ENCODE peak calls at places on chromosomes 2 and 18, in six cellular contexts. K is IMR-90, J is H9, Y is neuronal stem cell, Z is mesenchymal stem cell, G is H1. E is an unnamed sample.

GRCh38 chr2:7867858-7868257 is 814.0 kb upstream of the ID2 start:
- DNase-seq in J (no peak), Z (no peak), G (no peak), Y (no peak), K (no peak), E (no peak)

GRCh38 chr2:225004531-225004930 is 37.7 kb downstream of the DOCK10 start:
- DNase-seq in G (no peak), Z (no peak), Y (no peak), K (peak; percentile 71), J (no peak), E (no peak)

GRCh38 chr2:145652992-145653545 is 1133.2 kb upstream of the ZEB2 start:
- DNase-seq in J (no peak), Z (peak; percentile 91), Y (no peak), K (peak; percentile 95), G (no peak), E (no peak)

GRCh38 chr2:8174641-8175257 is 507.1 kb upstream of the ID2 start:
- DNase-seq in Z (no peak), K (no peak), G (no peak), J (no peak), Y (no peak), E (no peak)

GRCh38 chr18:45780568-45780967 is 44.9 kb upstream of the SIGLEC15 start:
- DNase-seq in G (no peak), K (peak; percentile 28), Z (no peak), J (no peak), Y (no peak), E (no peak)

GRCh38 chr18:52008330-52008729 is 331.7 kb upstream of the DCC start:
- DNase-seq in J (no peak), G (no peak), K (no peak), Y (no peak), Z (no peak), E (no peak)

GRCh38 chr2:44902767-44903166 is 38.7 kb upstream of the SIX3 start:
- DNase-seq in J (no peak), G (no peak), Y (no peak), K (no peak), Z (no peak), E (no peak)

GRCh38 chr18:9897129-9897528 is 11.4 kb downstream of the TXNDC2 start:
- DNase-seq in Z (no peak), G (no peak), J (no peak), K (no peak), Y (no peak), E (peak; percentile 55)

GRCh38 chr18:62073882-62074281 is 113.0 kb downstream of the PIGN start:
- DNase-seq in J (no peak), K (no peak), Z (no peak), G (no peak), Y (no peak), E (no peak)

GRCh38 chr2:215531284-215531683 is 95.4 kb upstream of the FN1 start:
- DNase-seq in K (peak; percentile 88), J (no peak), Y (no peak), G (no peak), Z (peak; percentile 52), E (no peak)

GRCh38 chr2:233402346-233402745 is 48.1 kb downstream of the DGKD start:
- DNase-seq in J (no peak), Z (no peak), G (no peak), Y (no peak), K (no peak), E (no peak)

GRCh38 chr2:144348846-144349245 is 171.1 kb downstream of the ZEB2 start:
- DNase-seq in K (no peak), G (no peak), Y (no peak), Z (no peak), J (no peak), E (peak; percentile 91)

GRCh38 chr2:159290289-159290907 is 3.9 kb upstream of the WDSUB1 start:
- DNase-seq in Z (peak; percentile 81), J (no peak), K (peak; percentile 94), Y (no peak), G (no peak), E (no peak)

GRCh38 chr2:169799555-169799954 is 884 bp downstream of the SSB start:
- DNase-seq in Y (no peak), Z (peak; percentile 36), J (no peak), G (no peak), K (peak; percentile 35), E (peak; percentile 8)

GRCh38 chr2:159617080-159617479 is 732 bp upstream of the BAZ2B start:
- DNase-seq in J (no peak), Y (no peak), G (no peak), K (no peak), Z (no peak), E (no peak)

GRCh38 chr18:8709248-8710059 is 4.1 kb downstream of the MTCL1 start:
- DNase-seq in J (no peak), Z (no peak), Y (no peak), G (no peak), K (no peak), E (no peak)

GRCh38 chr2:39107724-39108273 is 13.1 kb downstream of the SOS1 start:
- DNase-seq in J (no peak), G (no peak), Y (no peak), Z (no peak), K (no peak), E (peak; percentile 28)

GRCh38 chr2:203759692-203760365 is 53.4 kb downstream of the CD28 start:
- DNase-seq in Z (peak; percentile 81), J (no peak), G (no peak), Y (no peak), K (peak; percentile 87), E (peak; percentile 30)

GRCh38 chr2:55482186-55482945 is 37.2 kb upstream of the CFAP36 start:
- DNase-seq in G (no peak), J (no peak), K (peak; percentile 45), Z (peak; percentile 68), Y (no peak), E (peak; percentile 92)

GRCh38 chr18:56068701-56069100 is 480.7 kb upstream of the TCF4 start:
- DNase-seq in Y (no peak), J (no peak), G (no peak), K (no peak), Z (no peak), E (no peak)

GRCh38 chr2:177338177-177338721 is 54.3 kb upstream of the AGPS start:
- DNase-seq in J (no peak), Z (peak; percentile 85), G (no peak), K (peak; percentile 68), Y (no peak), E (peak; percentile 94)

GRCh38 chr18:55499526-55499925 is 88.5 kb downstream of the TCF4 start:
- DNase-seq in Z (no peak), Y (no peak), G (no peak), K (no peak), J (no peak), E (no peak)

GRCh38 chr18:23146861-23147469 is 11.7 kb downstream of the CABLES1 start:
- DNase-seq in Y (no peak), K (no peak), J (no peak), G (no peak), Z (no peak), E (no peak)

GRCh38 chr2:9144617-9145016 is 62.0 kb upstream of the ASAP2 start:
- DNase-seq in K (no peak), Z (peak; percentile 18), G (no peak), Y (no peak), J (no peak), E (no peak)

GRCh38 chr2:105888625-105889024 is 143.9 kb downstream of the NCK2 start:
- DNase-seq in Y (no peak), J (no peak), Z (no peak), K (no peak), G (no peak), E (peak; percentile 80)

GRCh38 chr2:112939425-112939824 is 28.5 kb downstream of the IL37 start:
- DNase-seq in J (no peak), Z (no peak), K (no peak), G (no peak), Y (no peak), E (no peak)

GRCh38 chr2:21543630-21544029 is 419.9 kb downstream of the TDRD15 start:
- DNase-seq in Z (no peak), Y (no peak), J (no peak), K (no peak), G (no peak), E (no peak)

GRCh38 chr2:124805060-124805459 is 780.0 kb downstream of the CNTNAP5 start:
- DNase-seq in G (no peak), K (no peak), Z (peak; percentile 61), J (no peak), Y (no peak), E (no peak)

GRCh38 chr18:22817844-22818243 is 115.3 kb upstream of the RBBP8 start:
- DNase-seq in G (no peak), K (peak; percentile 52), Y (no peak), Z (no peak), J (no peak), E (no peak)

GRCh38 chr2:19367346-19367745 is 8.9 kb upstream of the OSR1 start:
- DNase-seq in Y (no peak), K (no peak), J (no peak), Z (no peak), G (no peak), E (no peak)

GRCh38 chr2:210502997-210503621 is 26.6 kb upstream of the LANCL1 start:
- DNase-seq in Z (peak; percentile 48), J (peak; percentile 37), K (peak; percentile 49), Y (peak; percentile 21), G (peak; percentile 9), E (peak; percentile 62)

GRCh38 chr2:210503622-210504300 is 27.2 kb upstream of the LANCL1 start:
- DNase-seq in Z (no peak), K (no peak), Y (no peak), J (no peak), G (no peak), E (no peak)
- H3K27ac ChIP-seq in Z (no peak overlapping the region), K (no peak overlapping the region), Y (no peak overlapping the region), J (no peak overlapping the region), G (no peak overlapping the region), E (no peak overlapping the region)

GRCh38 chr18:79988925-79989361 is 580 bp upstream of the TXNL4A start:
- DNase-seq in G (no peak), Y (no peak), Z (peak; percentile 66), K (peak; percentile 59), J (peak; percentile 53), E (peak; percentile 65)
- H4K8ac ChIP-seq in G (peak overlapping the region; percentile 83), Y (no peak overlapping the region), Z (peak overlapping the region; percentile 99), K (peak overlapping the region; percentile 94), J (no peak overlapping the region), E (peak overlapping the region; percentile 42)

DNA sequence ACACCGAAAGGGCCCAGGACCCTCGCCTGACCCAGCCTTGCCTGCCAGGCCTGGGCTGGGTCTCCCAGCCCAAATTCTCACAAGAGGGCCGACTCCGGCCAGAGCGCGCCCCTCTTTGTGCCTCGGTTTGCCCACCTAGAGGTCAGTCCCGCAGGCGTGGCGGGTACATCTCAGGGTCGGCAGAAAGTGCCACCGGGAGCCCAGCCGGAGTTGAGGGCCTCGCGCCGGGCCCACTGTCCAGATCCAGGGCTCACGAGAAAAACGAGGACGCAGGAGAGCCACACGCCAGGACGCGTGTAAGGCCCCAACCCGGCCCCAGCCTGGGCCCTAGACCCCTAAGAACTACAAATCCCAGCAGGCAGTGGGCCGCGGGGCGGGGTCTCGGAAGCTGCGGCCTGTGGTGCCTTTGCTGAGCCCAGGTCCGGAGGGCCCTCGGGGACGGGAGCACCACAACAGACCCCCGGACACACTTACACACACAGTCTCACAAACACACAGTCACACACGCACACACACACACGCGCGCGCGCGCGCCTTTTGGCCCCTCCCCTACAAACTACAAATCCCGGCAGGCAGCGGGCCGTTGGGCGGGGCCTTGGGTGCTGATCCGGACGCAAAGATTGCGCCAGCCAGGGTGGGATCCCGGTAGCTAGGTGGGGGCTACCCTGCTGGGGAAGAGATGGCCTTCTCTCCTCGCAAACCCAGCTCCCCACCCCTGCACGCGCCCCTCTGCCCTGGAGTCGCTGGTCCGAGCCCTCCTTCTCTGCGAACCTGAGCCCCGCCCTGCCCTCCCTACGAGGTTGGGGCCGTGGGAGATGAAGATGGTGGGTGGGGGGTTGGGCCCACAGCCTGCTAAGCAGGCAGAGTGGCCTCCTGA is at the start of gene SH2D6:
- DNase-seq in J (peak; percentile 89), K (peak; percentile 68), Y (peak; percentile 73), Z (peak; percentile 87), G (no peak), E (peak; percentile 96)
- H3K4ac ChIP-seq in J (no peak within 1 kb of the TSS), K (peak within 1 kb of the TSS; percentile 99), Y (peak within 1 kb of the TSS; percentile 91), Z (peak within 1 kb of the TSS; percentile 96), G (peak within 1 kb of the TSS; percentile 92), E (peak within 1 kb of the TSS; percentile 99)

GRCh38 chr2:235726554-235726953 is 232.7 kb downstream of the AGAP1 start:
- DNase-seq in K (no peak), J (no peak), G (no peak), Y (no peak), Z (no peak), E (no peak)
- H3K27ac ChIP-seq in K (no peak overlapping the region), J (no peak overlapping the region), G (no peak overlapping the region), Y (no peak overlapping the region), Z (no peak overlapping the region), E (no peak overlapping the region)